ENCODE peak calls at places on chromosomes 1 and 21, in six cellular contexts. M, F, L, X, D and W are unnamed samples.

GRCh38 chr1:156814571-156815260 is 1.9 kb downstream of the SH2D2A start:
- DNase-seq in M (no peak), F (peak), L (no peak), X (no peak), D (no peak), W (no peak)

GRCh38 chr21:38938343-38938742 is 132.6 kb downstream of the ETS2 start:
- DNase-seq in M (no peak), F (no peak), L (no peak), X (no peak), D (no peak), W (no peak)

GRCh38 chr1:177948336-177948972 is 21.4 kb downstream of the SEC16B start:
- DNase-seq in M (peak), F (no peak), L (no peak), X (peak), D (peak), W (peak)

GRCh38 chr21:45294509-45295291 is 7.0 kb upstream of the POFUT2 start:
- DNase-seq in M (no peak), F (no peak), L (no peak), X (peak), D (peak), W (peak)

GRCh38 chr21:45979141-45979631 is 2.4 kb upstream of the COL6A1 start:
- DNase-seq in M (no peak), F (no peak), L (peak), X (no peak), D (no peak), W (no peak)

GRCh38 chr1:80531182-80531581 is 1269.6 kb upstream of the ADGRL2 start:
- DNase-seq in M (no peak), F (no peak), L (no peak), X (no peak), D (no peak), W (no peak)

GRCh38 chr1:202085682-202086373 is 36.9 kb upstream of the GPR37L1 start:
- DNase-seq in M (peak), F (no peak), L (no peak), X (no peak), D (no peak), W (no peak)

GRCh38 chr1:201731592-201731991 is 97.4 kb upstream of the IPO9 start:
- DNase-seq in M (no peak), F (no peak), L (no peak), X (no peak), D (no peak), W (no peak)

GRCh38 chr1:54567961-54568360 is 19.9 kb downstream of the ACOT11 start:
- DNase-seq in M (no peak), F (no peak), L (no peak), X (no peak), D (no peak), W (no peak)

GRCh38 chr1:41317356-41317755 is 43.9 kb upstream of the FOXO6 start:
- DNase-seq in M (no peak), F (no peak), L (no peak), X (no peak), D (no peak), W (no peak)

GRCh38 chr1:6127587-6128163 is 52.4 kb downstream of the CHD5 start:
- DNase-seq in M (no peak), F (peak), L (peak), X (peak), D (no peak), W (peak)

GRCh38 chr1:201870397-201870796 is 18.3 kb upstream of the SHISA4 start:
- DNase-seq in M (no peak), F (no peak), L (no peak), X (no peak), D (no peak), W (no peak)